ENCODE peak calls at places on chromosomes 6 and 20, in ten cellular contexts. P is stomach, L is GM12878, J is spleen, T is upper lobe of left lung, Q is H1, V is transverse colon, E is endothelial cell of umbilical vein, I is HCT116, A is prostate gland. D is an unnamed sample.
A peak's percentile ranks its signal among the peaks of the same experiment; 100 is the strongest.

GRCh38 chr20:1186367-1186991 is 1.7 kb upstream of the TMEM74B start:
- DNase-seq in P (no peak), L (no peak), J (no peak), T (no peak), Q (no peak), V (no peak), E (no peak), I (no peak), A (no peak), D (no peak)

GRCh38 chr6:72968704-72969103 is 256.6 kb downstream of the KHDC1L start:
- DNase-seq in P (no peak), L (no peak), J (no peak), T (no peak), Q (no peak), V (no peak), E (peak; percentile 69), I (peak; percentile 22), A (no peak), D (no peak)

GRCh38 chr20:36549942-36550796 is 8.8 kb downstream of the MYL9 start:
- DNase-seq in P (no peak), L (no peak), J (peak; percentile 51), T (no peak), Q (no peak), V (no peak), E (no peak), I (no peak), A (no peak), D (no peak)

GRCh38 chr6:41964201-41964887 is 22.7 kb upstream of the CCND3 start:
- DNase-seq in P (peak; percentile 10), L (no peak), J (no peak), T (no peak), Q (no peak), V (no peak), E (no peak), I (no peak), A (no peak), D (no peak)

GRCh38 chr6:34147906-34148701 is 2.2 kb upstream of the GRM4 start:
- DNase-seq in P (no peak), L (no peak), J (peak; percentile 35), T (no peak), Q (no peak), V (no peak), E (no peak), I (no peak), A (no peak), D (no peak)

GRCh38 chr6:116783852-116784251 is 18.3 kb upstream of the FAM162B start:
- DNase-seq in P (no peak), L (no peak), J (no peak), T (no peak), Q (no peak), V (no peak), E (no peak), I (no peak), A (no peak), D (no peak)

GRCh38 chr6:18317850-18318249 is 53.5 kb upstream of the DEK start:
- DNase-seq in P (no peak), L (no peak), J (no peak), T (no peak), Q (no peak), V (no peak), E (no peak), I (no peak), A (no peak), D (peak; percentile 50)

GRCh38 chr6:46234156-46234556 is 63.4 kb upstream of the ENPP5 start:
- DNase-seq in P (no peak), L (no peak), J (no peak), T (no peak), Q (no peak), V (no peak), E (no peak), I (no peak), A (no peak), D (no peak)

GRCh38 chr20:30284533-30284932 is 972.9 kb upstream of the DEFB115 start:
- DNase-seq in P (no peak), L (no peak), J (no peak), T (peak; percentile 32), Q (no peak), V (no peak), E (no peak), I (no peak), A (no peak), D (no peak)
- H3K4me1 ChIP-seq in P (peaks cover 6% of the 10 kb centered on the region), L (no peaks in the 10 kb centered on the region), J (no peaks in the 10 kb centered on the region), T (peaks cover 5% of the 10 kb centered on the region), Q (no peaks in the 10 kb centered on the region), V (no peaks in the 10 kb centered on the region), E (no peaks in the 10 kb centered on the region), I (no peaks in the 10 kb centered on the region), A (no peaks in the 10 kb centered on the region), D (no peaks in the 10 kb centered on the region)

DNA sequence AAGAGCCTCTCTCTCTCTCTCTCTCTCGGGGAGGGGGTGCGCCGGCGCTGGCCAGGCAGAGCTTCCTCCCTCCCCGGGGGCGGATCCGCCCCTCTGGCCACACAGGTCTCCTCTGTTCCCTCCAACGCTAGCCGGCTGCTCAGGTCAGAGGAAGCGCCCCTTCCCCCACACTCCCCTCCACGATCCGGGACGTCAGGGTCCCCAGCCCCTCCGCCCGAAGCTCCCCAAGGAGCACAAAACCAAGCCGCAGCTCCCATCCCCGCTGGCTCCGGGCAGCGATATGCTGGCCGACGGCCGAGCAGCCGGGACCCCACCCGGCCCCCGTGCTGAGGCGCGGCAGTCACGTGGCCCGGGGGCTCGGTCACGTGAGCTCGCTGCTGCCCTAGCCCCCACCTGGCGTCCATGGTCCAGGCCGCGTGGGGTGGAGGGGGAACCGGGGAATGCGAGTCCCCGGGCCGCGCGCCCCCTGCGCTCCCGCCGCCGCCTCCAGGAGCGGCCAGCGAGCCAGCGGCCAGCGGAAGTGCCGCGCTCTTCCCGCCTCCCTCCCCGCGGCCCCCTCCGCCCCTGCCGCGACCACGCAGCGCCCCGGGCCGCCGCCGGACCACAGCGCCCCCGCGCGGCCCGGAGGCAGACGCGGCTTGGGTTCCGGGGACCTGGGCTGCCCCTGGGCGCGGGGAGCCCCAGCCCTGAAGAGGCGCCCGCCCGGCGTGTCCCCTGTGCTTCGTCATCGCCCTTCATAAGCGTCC is at the start of gene SLC35B2:
- DNase-seq in P (peak; percentile 68), L (no peak), J (peak; percentile 93), T (peak; percentile 94), Q (no peak), V (peak; percentile 70), E (peak; percentile 76), I (no peak), A (peak; percentile 43), D (no peak)
- TF ChIP-seq POLR2A in P (no peak), L (no peak), J (no peak), T (peak; percentile 53), Q (peak; percentile 67), V (peak; percentile 68), E (peak; percentile 79), I (peak; percentile 47), A (peak; percentile 60), D (peak; percentile 66)

GRCh38 chr20:57716893-57717292 is 7.1 kb upstream of the PMEPA1 start:
- DNase-seq in P (no peak), L (no peak), J (no peak), T (no peak), Q (no peak), V (no peak), E (no peak), I (no peak), A (no peak), D (no peak)

GRCh38 chr20:57719951-57720350 is 10.1 kb upstream of the PMEPA1 start:
- DNase-seq in P (no peak), L (no peak), J (no peak), T (no peak), Q (no peak), V (no peak), E (no peak), I (no peak), A (no peak), D (no peak)

GRCh38 chr20:57717797-57718196 is 8.0 kb upstream of the PMEPA1 start:
- DNase-seq in P (no peak), L (no peak), J (no peak), T (no peak), Q (no peak), V (no peak), E (no peak), I (no peak), A (peak; percentile 65), D (no peak)

GRCh38 chr20:57716202-57716601 is 6.4 kb upstream of the PMEPA1 start:
- DNase-seq in P (no peak), L (no peak), J (no peak), T (no peak), Q (no peak), V (no peak), E (no peak), I (no peak), A (no peak), D (no peak)

DNA sequence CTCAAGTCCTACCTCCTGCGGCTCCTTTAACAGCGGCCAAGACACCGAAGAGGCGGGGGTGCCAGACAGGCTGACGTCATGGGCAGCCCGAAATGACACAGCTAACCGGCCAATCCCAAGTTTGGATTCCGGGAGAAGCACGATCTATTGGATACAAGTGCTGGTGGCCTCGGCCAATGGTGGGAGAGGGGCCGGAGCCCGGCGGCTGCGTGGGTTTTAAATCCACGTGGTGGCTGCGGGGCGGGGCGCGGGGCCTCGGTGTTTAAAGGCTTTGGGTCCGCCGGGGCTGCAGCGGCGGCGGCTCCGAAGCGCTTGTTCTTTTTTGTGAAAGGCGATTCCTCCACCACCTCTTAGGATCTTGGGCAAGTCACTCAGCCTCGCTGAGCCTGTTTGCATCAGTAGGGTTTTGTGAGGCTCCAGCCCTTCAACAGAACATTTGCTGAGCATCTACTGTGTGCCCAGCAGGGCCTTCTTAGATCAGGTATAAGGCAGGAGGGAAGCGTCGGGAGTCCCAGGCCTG is 8.7 kb upstream of the PMEPA1 start:
- DNase-seq in P (peak; percentile 98), L (peak; percentile 64), J (peak; percentile 95), T (peak; percentile 98), Q (peak; percentile 83), V (peak; percentile 97), E (peak; percentile 97), I (peak; percentile 96), A (peak; percentile 99), D (peak; percentile 100)
- TF ChIP-seq POLR2AphosphoS5 in P (peak; percentile 70), L (no peak), J (peak; percentile 33), T (peak; percentile 48), Q (no peak), V (no peak), E (no peak), I (no peak), A (peak; percentile 94), D (peak; percentile 81)

GRCh38 chr20:62606551-62607201 is 35.6 kb upstream of the SLCO4A1 start:
- DNase-seq in P (peak; percentile 69), L (no peak), J (no peak), T (no peak), Q (no peak), V (peak; percentile 28), E (no peak), I (no peak), A (no peak), D (no peak)

GRCh38 chr20:62607366-62608217 is 34.7 kb upstream of the SLCO4A1 start:
- DNase-seq in P (no peak), L (no peak), J (no peak), T (no peak), Q (no peak), V (no peak), E (no peak), I (no peak), A (no peak), D (no peak)

GRCh38 chr20:62609811-62610757 is 32.2 kb upstream of the SLCO4A1 start:
- DNase-seq in P (no peak), L (no peak), J (no peak), T (peak; percentile 64), Q (no peak), V (no peak), E (no peak), I (no peak), A (no peak), D (no peak)

GRCh38 chr20:62609170-62609786 is 33.0 kb upstream of the SLCO4A1 start:
- DNase-seq in P (no peak), L (no peak), J (no peak), T (no peak), Q (no peak), V (no peak), E (no peak), I (no peak), A (no peak), D (no peak)

DNA sequence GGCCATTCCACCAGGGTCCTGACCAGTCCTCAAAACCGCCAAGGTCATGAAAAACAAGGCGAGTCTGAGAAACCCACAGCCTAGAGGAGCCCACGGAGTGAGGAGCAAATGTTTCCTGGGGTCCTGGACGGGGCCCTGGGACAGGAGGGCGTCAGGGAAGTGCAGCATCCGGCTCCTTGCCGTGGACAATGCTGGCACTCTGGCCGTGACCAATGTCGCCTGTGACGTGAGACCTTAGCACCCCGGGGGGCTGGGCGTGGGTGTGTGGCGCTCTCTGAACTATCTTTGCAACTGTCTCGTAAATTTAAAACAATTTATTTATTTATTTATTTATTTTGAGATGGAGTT is 34.1 kb upstream of the SLCO4A1 start:
- DNase-seq in P (no peak), L (no peak), J (no peak), T (no peak), Q (no peak), V (no peak), E (no peak), I (no peak), A (no peak), D (no peak)
- H3K4me1 ChIP-seq in P (peaks cover 31% of the 10 kb centered on the region), L (peaks cover 3% of the 10 kb centered on the region), J (peaks cover 45% of the 10 kb centered on the region), T (peaks cover 37% of the 10 kb centered on the region), Q (peaks cover 26% of the 10 kb centered on the region), V (no peaks in the 10 kb centered on the region), E (peaks cover 8% of the 10 kb centered on the region), I (no peaks in the 10 kb centered on the region), A (peaks cover 5% of the 10 kb centered on the region), D (peaks cover 27% of the 10 kb centered on the region)